ENCODE peak calls at places on chromosomes 11 and 22, in eight cellular contexts. H, Z, F, V, I, T, E and P are unnamed samples.

GRCh38 chr22:35883028-35883620 is 145.5 kb downstream of the RBFOX2 start:
- DNase-seq in H (no peak), Z (no peak), F (no peak), V (no peak), I (no peak), T (peak; percentile 45), E (no peak), P (no peak)

GRCh38 chr11:86162257-86162656 is 82.3 kb upstream of the EED start:
- DNase-seq in H (peak; percentile 58), Z (no peak), F (peak; percentile 66), V (no peak), I (peak; percentile 64), T (peak; percentile 86), E (peak; percentile 39), P (no peak)

GRCh38 chr11:46001427-46002049 is 79.1 kb downstream of the LARGE2 start:
- DNase-seq in H (no peak), Z (no peak), F (no peak), V (no peak), I (no peak), T (peak; percentile 45), E (no peak), P (no peak)

GRCh38 chr11:93783767-93784151 is 323 bp upstream of the MED17 start:
- DNase-seq in H (no peak), Z (no peak), F (no peak), V (no peak), I (no peak), T (no peak), E (no peak), P (no peak)

GRCh38 chr11:124681421-124681820 is 7.7 kb downstream of the SPA17 start:
- DNase-seq in H (no peak), Z (no peak), F (no peak), V (no peak), I (no peak), T (no peak), E (no peak), P (no peak)

GRCh38 chr11:45182902-45183301 is 36.5 kb downstream of the PRDM11 start:
- DNase-seq in H (peak; percentile 45), Z (no peak), F (no peak), V (no peak), I (no peak), T (no peak), E (no peak), P (no peak)

GRCh38 chr11:22680628-22681027 is 14.2 kb downstream of the GAS2 start:
- DNase-seq in H (no peak), Z (no peak), F (no peak), V (no peak), I (no peak), T (no peak), E (no peak), P (no peak)

GRCh38 chr11:111939836-111940604 is 2.9 kb downstream of the DIXDC1 start:
- DNase-seq in H (no peak), Z (no peak), F (no peak), V (no peak), I (no peak), T (peak; percentile 90), E (peak; percentile 28), P (no peak)

GRCh38 chr11:90434858-90435257 is 212.0 kb upstream of the CHORDC1 start:
- DNase-seq in H (no peak), Z (no peak), F (no peak), V (no peak), I (no peak), T (no peak), E (no peak), P (no peak)
- TF ChIP-seq CTCF in H (no peak), Z (peak; percentile 25), F (peak; percentile 54), V (peak; percentile 40), I (no peak), T (no peak), E (no peak), P (no peak)

GRCh38 chr22:41092023-41092817 is at the start of gene EP300:
- DNase-seq in H (peak; percentile 89), Z (peak; percentile 88), F (peak; percentile 97), V (peak; percentile 63), I (peak; percentile 95), T (peak; percentile 78), E (peak; percentile 58), P (peak; percentile 77)
- TF ChIP-seq CTCF in H (no peak), Z (peak; percentile 62), F (no peak), V (no peak), I (peak; percentile 28), T (peak; percentile 28), E (peak; percentile 22), P (peak; percentile 17)

GRCh38 chr11:133819916-133820315 is 25.4 kb downstream of the SPATA19 start:
- DNase-seq in H (no peak), Z (no peak), F (no peak), V (no peak), I (no peak), T (no peak), E (no peak), P (peak; percentile 37)

GRCh38 chr11:133824593-133824992 is 20.7 kb downstream of the SPATA19 start:
- DNase-seq in H (no peak), Z (no peak), F (no peak), V (no peak), I (no peak), T (no peak), E (no peak), P (no peak)

GRCh38 chr11:133823211-133823610 is 22.1 kb downstream of the SPATA19 start:
- DNase-seq in H (no peak), Z (no peak), F (no peak), V (no peak), I (no peak), T (no peak), E (no peak), P (no peak)

GRCh38 chr11:133819114-133819513 is 26.2 kb downstream of the SPATA19 start:
- DNase-seq in H (no peak), Z (no peak), F (no peak), V (no peak), I (no peak), T (no peak), E (no peak), P (no peak)

DNA sequence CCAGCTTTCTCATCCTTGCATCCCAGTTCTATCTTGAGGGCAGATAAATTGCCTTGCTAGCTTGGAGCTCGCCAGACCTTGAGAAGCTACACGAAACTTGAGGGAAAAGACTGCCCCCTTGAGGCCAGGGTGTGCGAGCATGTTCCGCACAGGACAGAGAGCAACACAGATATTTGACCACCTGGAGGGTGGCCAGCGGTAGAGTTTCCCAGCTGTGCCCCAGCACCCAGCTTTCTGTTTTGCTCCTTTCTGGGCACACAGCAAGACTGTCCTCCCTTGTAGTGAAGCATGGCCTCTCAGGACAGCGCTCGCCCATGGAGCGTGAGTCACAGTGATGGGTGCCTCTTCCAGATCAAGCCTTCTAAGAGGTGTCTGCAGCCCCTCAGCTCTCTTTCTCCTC is 23.5 kb downstream of the SPATA19 start:
- DNase-seq in H (no peak), Z (no peak), F (no peak), V (peak; percentile 75), I (no peak), T (no peak), E (no peak), P (peak; percentile 77)
- TF ChIP-seq CTCF in H (no peak), Z (peak; percentile 73), F (peak; percentile 51), V (peak; percentile 81), I (peak; percentile 51), T (peak; percentile 36), E (no peak), P (peak; percentile 87)

GRCh38 chr11:64850979-64851567 is 6.6 kb upstream of the CDC42BPG start:
- DNase-seq in H (no peak), Z (no peak), F (peak; percentile 80), V (no peak), I (no peak), T (no peak), E (no peak), P (no peak)
- TF ChIP-seq CTCF in H (no peak), Z (no peak), F (no peak), V (no peak), I (no peak), T (no peak), E (no peak), P (no peak)

GRCh38 chr11:1762537-1763302 is 1.0 kb downstream of the CTSD start:
- DNase-seq in H (peak; percentile 56), Z (peak; percentile 84), F (peak; percentile 86), V (no peak), I (peak; percentile 85), T (no peak), E (no peak), P (peak; percentile 17)

GRCh38 chr11:1763336-1763795 is 361 bp downstream of the CTSD start:
- DNase-seq in H (no peak), Z (peak; percentile 79), F (peak; percentile 80), V (no peak), I (peak; percentile 61), T (no peak), E (no peak), P (peak; percentile 31)

GRCh38 chr11:1765871-1766718 is 2.4 kb upstream of the CTSD start:
- DNase-seq in H (no peak), Z (peak; percentile 88), F (peak; percentile 56), V (no peak), I (peak; percentile 42), T (no peak), E (no peak), P (peak; percentile 19)

GRCh38 chr11:1761857-1762536 is 1.7 kb downstream of the CTSD start:
- DNase-seq in H (no peak), Z (peak; percentile 88), F (peak; percentile 84), V (no peak), I (peak; percentile 65), T (no peak), E (no peak), P (peak; percentile 12)

GRCh38 chr11:1763796-1764661 is at the start of gene CTSD:
- DNase-seq in H (peak; percentile 85), Z (peak; percentile 95), F (peak; percentile 97), V (peak; percentile 84), I (peak; percentile 96), T (peak; percentile 64), E (peak; percentile 38), P (peak; percentile 95)
- TF ChIP-seq CTCF in H (no peak), Z (peak; percentile 58), F (no peak), V (no peak), I (peak; percentile 7), T (peak; percentile 6), E (no peak), P (no peak)

DNA sequence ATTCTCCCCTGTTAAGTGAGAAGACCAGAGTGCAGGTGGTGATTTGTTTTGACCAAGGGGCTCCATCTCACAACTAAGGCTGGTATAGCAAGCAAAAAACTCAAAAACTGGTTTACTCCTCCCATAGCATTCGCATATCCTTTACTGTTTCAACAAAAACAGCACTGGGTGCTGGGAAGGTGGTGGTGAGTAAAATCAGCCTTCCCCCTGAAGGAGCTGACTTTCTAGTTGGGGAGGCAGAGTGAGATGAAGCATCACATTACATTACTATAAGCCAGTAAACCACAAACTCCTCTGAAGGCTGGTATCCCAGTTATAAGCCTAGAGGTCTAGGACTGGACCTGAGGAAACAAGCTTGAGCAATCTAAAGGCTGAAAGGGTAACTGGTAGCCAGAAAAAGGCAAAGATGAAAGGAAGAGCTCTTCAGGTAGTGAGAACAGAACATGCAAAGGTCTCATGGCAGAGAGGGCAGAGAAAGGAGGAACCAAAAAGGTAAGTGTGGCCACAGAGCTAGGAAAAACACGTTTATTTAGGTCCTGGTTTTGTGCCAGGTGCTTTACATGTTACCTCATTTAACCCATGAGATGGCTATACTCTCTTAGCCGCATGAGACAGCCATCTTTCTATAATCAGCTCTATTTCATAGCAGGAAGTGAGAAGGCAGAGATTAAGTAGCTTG is 22.3 kb downstream of the TMEM123 start:
- DNase-seq in H (no peak), Z (no peak), F (no peak), V (no peak), I (no peak), T (peak; percentile 62), E (no peak), P (no peak)
- TF ChIP-seq CTCF in H (no peak), Z (no peak), F (no peak), V (no peak), I (no peak), T (no peak), E (no peak), P (no peak)